ENCODE peak calls at places on chromosome 1, in seven cellular contexts. U, L, H, F, J, G and Q are unnamed samples.

GRCh38 chr1:150148834-150149489 is 754 bp upstream of the PLEKHO1 start:
- DNase-seq in U (no peak), L (no peak), H (no peak), F (peak; percentile 56), J (no peak), G (no peak), Q (no peak)

GRCh38 chr1:8398086-8398485 is 80.2 kb downstream of the SLC45A1 start:
- DNase-seq in U (no peak), L (no peak), H (no peak), F (no peak), J (no peak), G (no peak), Q (no peak)

GRCh38 chr1:201606581-201606980 is 67.7 kb downstream of the NAV1 start:
- DNase-seq in U (no peak), L (no peak), H (no peak), F (no peak), J (no peak), G (no peak), Q (no peak)

GRCh38 chr1:92484472-92485373 is 2.0 kb downstream of the GFI1 start:
- DNase-seq in U (peak; percentile 63), L (peak; percentile 23), H (peak; percentile 34), F (peak; percentile 62), J (peak; percentile 46), G (peak; percentile 18), Q (peak; percentile 17)

GRCh38 chr1:200090252-200091159 is 63.0 kb downstream of the NR5A2 start:
- DNase-seq in U (peak; percentile 49), L (no peak), H (peak; percentile 27), F (peak; percentile 18), J (no peak), G (no peak), Q (no peak)

GRCh38 chr1:92992877-92993276 is 31.6 kb upstream of the DIPK1A start:
- DNase-seq in U (no peak), L (no peak), H (no peak), F (no peak), J (no peak), G (no peak), Q (no peak)

GRCh38 chr1:230171337-230172015 is 104.4 kb downstream of the GALNT2 start:
- DNase-seq in U (peak; percentile 4), L (no peak), H (no peak), F (no peak), J (no peak), G (peak; percentile 79), Q (no peak)

GRCh38 chr1:61230523-61230922 is 148.2 kb downstream of the NFIA start:
- DNase-seq in U (no peak), L (no peak), H (no peak), F (peak; percentile 57), J (no peak), G (no peak), Q (no peak)

GRCh38 chr1:158527190-158527815 is 26.9 kb downstream of the OR6Y1 start:
- DNase-seq in U (no peak), L (no peak), H (no peak), F (peak; percentile 57), J (no peak), G (peak; percentile 32), Q (no peak)

GRCh38 chr1:203163891-203164635 is 11.6 kb downstream of the MYBPH start:
- DNase-seq in U (no peak), L (no peak), H (no peak), F (no peak), J (no peak), G (no peak), Q (no peak)

GRCh38 chr1:60078182-60078581 is 4.6 kb upstream of the C1orf87 start:
- DNase-seq in U (no peak), L (no peak), H (no peak), F (no peak), J (no peak), G (no peak), Q (no peak)

GRCh38 chr1:206002833-206003532 is at the start of gene RAB7B:
- DNase-seq in U (peak; percentile 36), L (peak; percentile 53), H (peak; percentile 60), F (peak; percentile 55), J (no peak), G (peak; percentile 74), Q (no peak)

GRCh38 chr1:176604461-176604860 is 141.5 kb downstream of the PAPPA2 start:
- DNase-seq in U (no peak), L (no peak), H (no peak), F (no peak), J (no peak), G (no peak), Q (no peak)

GRCh38 chr1:98963359-98963758 is 41.3 kb downstream of the PLPPR5 start:
- DNase-seq in U (no peak), L (no peak), H (no peak), F (no peak), J (no peak), G (peak; percentile 25), Q (no peak)

GRCh38 chr1:224865510-224865909 is 64.0 kb upstream of the DNAH14 start:
- DNase-seq in U (no peak), L (no peak), H (no peak), F (no peak), J (no peak), G (no peak), Q (no peak)

GRCh38 chr1:197776348-197777082 is 1.2 kb upstream of the DENND1B start:
- DNase-seq in U (no peak), L (no peak), H (no peak), F (no peak), J (no peak), G (peak; percentile 86), Q (no peak)

GRCh38 chr1:160681891-160682140 is 29.8 kb downstream of the CD48 start:
- DNase-seq in U (no peak), L (no peak), H (no peak), F (no peak), J (no peak), G (no peak), Q (no peak)

GRCh38 chr1:162677607-162678371 is 45.5 kb downstream of the DDR2 start:
- DNase-seq in U (no peak), L (no peak), H (no peak), F (no peak), J (no peak), G (no peak), Q (no peak)

GRCh38 chr1:216898801-216899200 is 175.6 kb upstream of the ESRRG start:
- DNase-seq in U (no peak), L (no peak), H (no peak), F (no peak), J (no peak), G (no peak), Q (no peak)

GRCh38 chr1:86247553-86248279 is 91.1 kb upstream of the COL24A1 start:
- DNase-seq in U (no peak), L (no peak), H (no peak), F (peak; percentile 47), J (no peak), G (no peak), Q (no peak)

GRCh38 chr1:234186037-234186688 is 187.1 kb upstream of the COA6 start:
- DNase-seq in U (no peak), L (no peak), H (peak; percentile 8), F (no peak), J (no peak), G (peak; percentile 4), Q (no peak)

GRCh38 chr1:28508435-28508754 is 2.6 kb downstream of the RCC1 start:
- DNase-seq in U (no peak), L (no peak), H (no peak), F (no peak), J (no peak), G (peak; percentile 32), Q (no peak)

GRCh38 chr1:245091818-245092637 is 62.8 kb upstream of the KIF26B start:
- DNase-seq in U (no peak), L (no peak), H (peak; percentile 66), F (peak; percentile 43), J (no peak), G (peak; percentile 98), Q (peak; percentile 1)

GRCh38 chr1:25006770-25007169 is 76.7 kb upstream of the RUNX3 start:
- DNase-seq in U (no peak), L (no peak), H (peak; percentile 38), F (peak; percentile 66), J (no peak), G (peak; percentile 20), Q (no peak)

GRCh38 chr1:44602675-44603610 is 71.3 kb downstream of the TMEM53 start:
- DNase-seq in U (no peak), L (no peak), H (no peak), F (peak; percentile 74), J (no peak), G (no peak), Q (no peak)

GRCh38 chr1:229116114-229116513 is 154.8 kb upstream of the RAB4A start:
- DNase-seq in U (no peak), L (no peak), H (no peak), F (no peak), J (no peak), G (no peak), Q (no peak)

GRCh38 chr1:40316595-40317393 is at the start of gene COL9A2:
- DNase-seq in U (peak; percentile 68), L (peak; percentile 42), H (peak; percentile 67), F (peak; percentile 89), J (peak; percentile 41), G (no peak), Q (peak; percentile 96)

GRCh38 chr1:55813619-55814018 is 598.5 kb upstream of the USP24 start:
- DNase-seq in U (no peak), L (peak; percentile 27), H (no peak), F (no peak), J (no peak), G (peak; percentile 87), Q (no peak)

GRCh38 chr1:207993477-207994445 is 82.8 kb upstream of the CD34 start:
- DNase-seq in U (peak; percentile 64), L (no peak), H (peak; percentile 24), F (peak; percentile 28), J (no peak), G (peak; percentile 32), Q (no peak)

GRCh38 chr1:12615166-12615915 is 2.7 kb downstream of the DHRS3 start:
- DNase-seq in U (no peak), L (no peak), H (no peak), F (no peak), J (no peak), G (no peak), Q (no peak)

GRCh38 chr1:82269466-82269865 is 468.7 kb downstream of the ADGRL2 start:
- DNase-seq in U (no peak), L (no peak), H (no peak), F (no peak), J (no peak), G (peak; percentile 47), Q (no peak)

GRCh38 chr1:145828368-145829016 is 4.5 kb downstream of the POLR3C start:
- DNase-seq in U (no peak), L (no peak), H (no peak), F (no peak), J (no peak), G (no peak), Q (no peak)